ENCODE peak calls at places on chromosomes 3 and 15, in seven cellular contexts. Z is K562, M is astrocyte of the cerebellum, N is foreskin fibroblast, S is fibroblast of pulmonary artery, H is GM06990, A is heart left ventricle. G is an unnamed sample.

GRCh38 chr3:154040283-154040682 is 80.9 kb upstream of the ARHGEF26 start:
- DNase-seq in Z (no peak), M (no peak), N (no peak), S (peak), H (no peak), A (no peak), G (no peak)

GRCh38 chr3:150469931-150470740 is 62.0 kb downstream of the TSC22D2 start:
- DNase-seq in Z (no peak), M (no peak), N (peak), S (no peak), H (no peak), A (no peak), G (no peak)

GRCh38 chr15:74789171-74789627 is 7.3 kb downstream of the CSK start:
- DNase-seq in Z (no peak), M (no peak), N (no peak), S (no peak), H (no peak), A (no peak), G (no peak)

GRCh38 chr15:101045835-101046691 is 126.9 kb downstream of the LRRK1 start:
- DNase-seq in Z (no peak), M (no peak), N (no peak), S (no peak), H (no peak), A (peak), G (no peak)

GRCh38 chr15:25391971-25392733 is 46.7 kb downstream of the UBE3A start:
- DNase-seq in Z (no peak), M (no peak), N (peak), S (peak), H (no peak), A (no peak), G (no peak)

GRCh38 chr15:98583758-98584157 is 64.6 kb upstream of the IGF1R start:
- DNase-seq in Z (no peak), M (no peak), N (no peak), S (no peak), H (no peak), A (no peak), G (no peak)

GRCh38 chr15:77145370-77145769 is 74.5 kb upstream of the TSPAN3 start:
- DNase-seq in Z (no peak), M (no peak), N (no peak), S (no peak), H (no peak), A (no peak), G (no peak)

GRCh38 chr3:4410174-4410573 is 56.9 kb downstream of the SUMF1 start:
- DNase-seq in Z (no peak), M (no peak), N (no peak), S (peak), H (no peak), A (no peak), G (no peak)

GRCh38 chr15:58139631-58140522 is 1.7 kb downstream of the AQP9 start:
- DNase-seq in Z (no peak), M (no peak), N (peak), S (peak), H (no peak), A (no peak), G (no peak)

GRCh38 chr3:13254028-13254951 is 165.8 kb downstream of the NUP210 start:
- DNase-seq in Z (no peak), M (no peak), N (no peak), S (no peak), H (no peak), A (no peak), G (no peak)

GRCh38 chr3:23691343-23691895 is 114.3 kb upstream of the UBE2E1 start:
- DNase-seq in Z (no peak), M (no peak), N (peak), S (no peak), H (no peak), A (no peak), G (no peak)

GRCh38 chr3:73542127-73542526 is 82.6 kb downstream of the PDZRN3 start:
- DNase-seq in Z (no peak), M (no peak), N (no peak), S (no peak), H (no peak), A (no peak), G (no peak)

GRCh38 chr3:66492672-66493071 is 8.2 kb downstream of the LRIG1 start:
- DNase-seq in Z (no peak), M (no peak), N (no peak), S (no peak), H (no peak), A (no peak), G (no peak)

GRCh38 chr3:155404486-155404885 is 111.0 kb upstream of the STRIT1 start:
- DNase-seq in Z (no peak), M (no peak), N (no peak), S (no peak), H (no peak), A (no peak), G (no peak)

DNA sequence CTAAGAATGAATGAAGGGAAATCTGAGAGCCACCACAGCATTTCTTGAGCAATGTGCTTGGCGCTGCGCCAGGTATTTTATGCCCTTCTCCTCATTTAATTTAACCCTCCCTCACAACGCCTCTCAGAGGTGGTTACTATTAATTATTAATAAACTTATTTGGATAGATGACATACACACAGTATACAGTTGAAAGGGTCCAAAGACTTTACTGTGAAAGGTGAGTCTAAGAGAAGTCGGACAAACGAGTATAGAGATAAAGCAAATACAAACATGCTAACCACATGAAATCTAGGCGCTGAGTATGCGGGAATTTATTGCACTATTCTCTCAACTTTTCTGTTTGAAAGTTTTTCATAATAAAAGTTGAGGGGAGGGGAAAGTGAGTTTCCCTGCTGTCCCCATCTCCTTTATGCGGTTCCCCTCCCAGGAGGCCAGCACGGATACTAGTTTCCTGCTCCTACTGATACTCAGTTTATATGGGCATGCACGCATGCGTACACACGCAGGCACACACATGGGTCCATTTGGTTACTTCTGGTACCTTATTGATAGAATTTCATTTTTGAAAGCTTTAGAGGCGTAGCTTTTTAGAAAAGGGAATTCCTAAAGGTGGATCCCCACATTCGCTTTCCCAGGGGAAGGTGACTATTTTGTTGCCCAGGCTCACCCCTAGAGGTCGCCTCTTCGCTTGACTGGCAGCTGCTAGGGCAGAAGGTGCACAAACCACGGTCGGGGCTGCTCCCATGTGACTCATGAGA is 28.5 kb upstream of the KCTD6 start:
- DNase-seq in Z (peak), M (peak), N (peak), S (peak), H (no peak), A (peak), G (no peak)
- H3K4me3 ChIP-seq in Z (no peak), M (no peak), N (peak), S (peak), H (no peak), A (no peak), G (peak)

DNA sequence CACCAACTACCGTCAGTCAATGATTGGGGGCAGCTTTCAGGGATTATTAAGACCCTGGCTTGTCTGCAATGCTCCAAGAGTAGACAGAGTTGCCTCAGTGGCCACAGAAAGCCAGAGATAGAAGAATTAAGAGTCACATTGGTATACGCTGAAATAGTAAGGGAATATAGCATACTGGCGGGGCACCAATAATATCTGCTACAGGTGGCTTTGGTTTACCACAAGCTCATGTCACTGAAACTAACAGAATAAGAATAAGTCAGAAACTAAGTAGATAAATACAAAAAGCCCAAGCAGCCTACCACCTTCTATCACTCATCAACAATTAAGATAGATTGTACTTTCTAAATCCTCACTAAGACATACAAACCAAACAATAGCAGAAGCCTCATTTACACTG is 2.5 kb upstream of the FHIT start:
- DNase-seq in Z (no peak), M (no peak), N (no peak), S (no peak), H (no peak), A (no peak), G (no peak)
- TF ChIP-seq CTCF in Z (no peak), M (no peak), N (no peak), S (no peak), H (no peak), A (no peak), G (no peak)

DNA sequence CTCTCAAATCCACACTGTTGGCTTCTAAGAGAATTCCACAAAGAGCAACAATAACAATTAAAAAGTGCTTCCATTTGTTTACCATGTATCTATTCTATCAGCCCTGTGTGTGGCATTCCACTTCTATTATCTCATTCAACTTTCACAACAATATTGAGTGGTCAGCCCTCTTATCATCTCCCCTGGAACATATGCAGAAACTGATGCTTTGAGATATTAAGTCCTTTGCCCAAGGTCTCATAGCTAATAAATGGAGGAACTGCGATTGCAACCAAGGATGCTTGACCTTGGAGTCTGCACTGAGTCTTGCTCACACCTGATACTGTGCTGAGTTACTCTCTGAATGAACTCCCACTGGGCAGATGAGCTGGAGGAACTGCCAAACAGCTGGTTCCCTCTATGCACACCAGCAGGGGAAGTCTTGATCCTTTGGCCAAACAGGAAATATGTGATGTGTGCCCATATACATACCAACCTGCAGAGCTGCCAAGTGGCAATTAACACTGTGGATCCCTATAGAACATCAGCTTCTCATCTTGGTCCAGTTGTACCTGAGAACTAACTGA is 144.7 kb upstream of the WNT5A start:
- DNase-seq in Z (no peak), M (no peak), N (no peak), S (no peak), H (no peak), A (no peak), G (no peak)
- H3K4me3 ChIP-seq in Z (no peak), M (no peak), N (no peak), S (no peak), H (no peak), A (no peak), G (no peak)

GRCh38 chr15:37682304-37682703 is 252.1 kb upstream of the TMCO5A start:
- DNase-seq in Z (peak), M (no peak), N (peak), S (peak), H (no peak), A (no peak), G (no peak)
- TF ChIP-seq CTCF in Z (no peak), M (peak), N (no peak), S (peak), H (no peak), A (no peak), G (peak)

GRCh38 chr3:39178553-39178952 is 13.8 kb downstream of the XIRP1 start:
- DNase-seq in Z (no peak), M (no peak), N (no peak), S (peak), H (no peak), A (no peak), G (no peak)
- H3K4me3 ChIP-seq in Z (no peak), M (no peak), N (peak), S (peak), H (peak), A (peak), G (peak)

GRCh38 chr3:51538459-51539290 is at the start of gene RAD54L2:
- DNase-seq in Z (peak), M (peak), N (peak), S (peak), H (peak), A (peak), G (no peak)
- TF ChIP-seq CTCF in Z (no peak), M (peak), N (no peak), S (no peak), H (no peak), A (no peak), G (no peak)

DNA sequence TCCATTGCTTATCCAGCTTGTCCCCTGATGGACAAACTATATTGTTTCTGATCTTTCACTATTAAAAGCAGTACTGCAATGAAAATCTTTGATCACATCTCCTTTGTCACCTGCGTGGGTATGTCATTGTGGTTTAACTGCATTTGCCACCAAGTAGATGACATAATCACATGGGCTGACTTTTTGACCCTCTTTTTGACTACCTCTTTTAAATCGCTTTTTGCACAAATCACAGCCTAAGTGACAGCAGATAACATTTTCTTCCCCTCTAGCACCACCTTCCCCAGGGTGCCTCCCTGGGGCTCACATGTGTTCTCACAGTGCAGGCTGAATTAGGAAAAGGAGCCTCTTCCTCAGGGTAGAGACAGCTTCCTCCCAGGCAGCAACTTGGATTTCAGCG is 1.1 kb upstream of the RBP1 start:
- DNase-seq in Z (no peak), M (no peak), N (no peak), S (no peak), H (no peak), A (no peak), G (no peak)
- H3K4me3 ChIP-seq in Z (no peak), M (peak), N (no peak), S (no peak), H (no peak), A (peak), G (no peak)